ENCODE peak calls at places on chromosome 6, in seven cellular contexts. One of them, this sample, is unnamed.
A peak's percentile ranks its signal among the peaks of the same experiment; 100 is the strongest.

GRCh38 chr6:146546440-146546839 is 2.8 kb downstream of the RAB32 start:
- DNase-seq in H1: no peak
- DNase-seq in uterus: no peak
- DNase-seq in A549: peak; percentile 15
- DNase-seq in GM06990: no peak
- DNase-seq in HepG2: peak; percentile 24
- DNase-seq in fibroblast of pulmonary artery: peak; percentile 92
- DNase-seq in this sample: no peak

GRCh38 chr6:126548301-126548700 is 208.4 kb downstream of the CENPW start:
- DNase-seq in H1: no peak
- DNase-seq in uterus: no peak
- DNase-seq in A549: no peak
- DNase-seq in GM06990: no peak
- DNase-seq in HepG2: no peak
- DNase-seq in fibroblast of pulmonary artery: no peak
- DNase-seq in this sample: no peak

GRCh38 chr6:146444195-146444594 is 99.4 kb upstream of the RAB32 start:
- DNase-seq in H1: no peak
- DNase-seq in uterus: no peak
- DNase-seq in A549: no peak
- DNase-seq in GM06990: no peak
- DNase-seq in HepG2: no peak
- DNase-seq in fibroblast of pulmonary artery: no peak
- DNase-seq in this sample: no peak

GRCh38 chr6:167682546-167683027 is 144.1 kb upstream of the AFDN start:
- DNase-seq in H1: no peak
- DNase-seq in uterus: no peak
- DNase-seq in A549: no peak
- DNase-seq in GM06990: no peak
- DNase-seq in HepG2: no peak
- DNase-seq in fibroblast of pulmonary artery: no peak
- DNase-seq in this sample: no peak

GRCh38 chr6:105449756-105450390 is 47.0 kb upstream of the PREP start:
- DNase-seq in H1: no peak
- DNase-seq in uterus: no peak
- DNase-seq in A549: no peak
- DNase-seq in GM06990: no peak
- DNase-seq in HepG2: no peak
- DNase-seq in fibroblast of pulmonary artery: no peak
- DNase-seq in this sample: no peak

GRCh38 chr6:129748212-129748900 is 38.4 kb upstream of the ARHGAP18 start:
- DNase-seq in H1: no peak
- DNase-seq in uterus: peak; percentile 54
- DNase-seq in A549: no peak
- DNase-seq in GM06990: peak; percentile 68
- DNase-seq in HepG2: peak; percentile 79
- DNase-seq in fibroblast of pulmonary artery: peak; percentile 50
- DNase-seq in this sample: no peak

GRCh38 chr6:25314776-25315175 is 35.6 kb downstream of the CARMIL1 start:
- DNase-seq in H1: no peak
- DNase-seq in uterus: no peak
- DNase-seq in A549: no peak
- DNase-seq in GM06990: no peak
- DNase-seq in HepG2: no peak
- DNase-seq in fibroblast of pulmonary artery: no peak
- DNase-seq in this sample: no peak

GRCh38 chr6:33343953-33344611 is 26.5 kb upstream of the ZBTB22 start:
- DNase-seq in H1: no peak
- DNase-seq in uterus: no peak
- DNase-seq in A549: no peak
- DNase-seq in GM06990: no peak
- DNase-seq in HepG2: no peak
- DNase-seq in fibroblast of pulmonary artery: no peak
- DNase-seq in this sample: no peak

GRCh38 chr6:144104898-144105487 is 9.6 kb upstream of the SF3B5 start:
- DNase-seq in H1: no peak
- DNase-seq in uterus: no peak
- DNase-seq in A549: peak; percentile 44
- DNase-seq in GM06990: peak; percentile 61
- DNase-seq in HepG2: peak; percentile 74
- DNase-seq in fibroblast of pulmonary artery: peak; percentile 90
- DNase-seq in this sample: no peak

GRCh38 chr6:290111-290932 is 2.0 kb upstream of the DUSP22 start:
- DNase-seq in H1: no peak
- DNase-seq in uterus: no peak
- DNase-seq in A549: no peak
- DNase-seq in GM06990: no peak
- DNase-seq in HepG2: no peak
- DNase-seq in fibroblast of pulmonary artery: no peak
- DNase-seq in this sample: no peak

GRCh38 chr6:135774006-135774405 is 77.5 kb upstream of the PDE7B start:
- DNase-seq in H1: no peak
- DNase-seq in uterus: no peak
- DNase-seq in A549: no peak
- DNase-seq in GM06990: no peak
- DNase-seq in HepG2: no peak
- DNase-seq in fibroblast of pulmonary artery: no peak
- DNase-seq in this sample: no peak

GRCh38 chr6:307874-308273 is 15.6 kb downstream of the DUSP22 start:
- DNase-seq in H1: no peak
- DNase-seq in uterus: no peak
- DNase-seq in A549: no peak
- DNase-seq in GM06990: no peak
- DNase-seq in HepG2: no peak
- DNase-seq in fibroblast of pulmonary artery: no peak
- DNase-seq in this sample: no peak

GRCh38 chr6:157460182-157460999 is 79.4 kb downstream of the ZDHHC14 start:
- DNase-seq in H1: no peak
- DNase-seq in uterus: no peak
- DNase-seq in A549: no peak
- DNase-seq in GM06990: peak; percentile 49
- DNase-seq in HepG2: no peak
- DNase-seq in fibroblast of pulmonary artery: peak; percentile 10
- DNase-seq in this sample: no peak

GRCh38 chr6:12150812-12151432 is 138.8 kb downstream of the HIVEP1 start:
- DNase-seq in H1: no peak
- DNase-seq in uterus: no peak
- DNase-seq in A549: peak; percentile 25
- DNase-seq in GM06990: no peak
- DNase-seq in HepG2: peak; percentile 38
- DNase-seq in fibroblast of pulmonary artery: no peak
- DNase-seq in this sample: no peak

GRCh38 chr6:167452338-167453081 is 127.6 kb downstream of the TTLL2 start:
- DNase-seq in H1: no peak
- DNase-seq in uterus: no peak
- DNase-seq in A549: no peak
- DNase-seq in GM06990: no peak
- DNase-seq in HepG2: no peak
- DNase-seq in fibroblast of pulmonary artery: no peak
- DNase-seq in this sample: no peak

GRCh38 chr6:129730477-129731165 is 20.6 kb upstream of the ARHGAP18 start:
- DNase-seq in H1: no peak
- DNase-seq in uterus: no peak
- DNase-seq in A549: peak; percentile 7
- DNase-seq in GM06990: peak; percentile 36
- DNase-seq in HepG2: peak; percentile 58
- DNase-seq in fibroblast of pulmonary artery: peak; percentile 57
- DNase-seq in this sample: no peak

GRCh38 chr6:156857573-156857972 is 80.4 kb downstream of the ARID1B start:
- DNase-seq in H1: no peak
- DNase-seq in uterus: no peak
- DNase-seq in A549: no peak
- DNase-seq in GM06990: no peak
- DNase-seq in HepG2: no peak
- DNase-seq in fibroblast of pulmonary artery: peak; percentile 64
- DNase-seq in this sample: no peak

GRCh38 chr6:159908535-159908934 is 17.7 kb downstream of the MAS1 start:
- DNase-seq in H1: no peak
- DNase-seq in uterus: no peak
- DNase-seq in A549: no peak
- DNase-seq in GM06990: no peak
- DNase-seq in HepG2: no peak
- DNase-seq in fibroblast of pulmonary artery: peak; percentile 27
- DNase-seq in this sample: no peak

GRCh38 chr6:106063448-106063850 is 22.7 kb upstream of the PRDM1 start:
- DNase-seq in H1: no peak
- DNase-seq in uterus: no peak
- DNase-seq in A549: no peak
- DNase-seq in GM06990: no peak
- DNase-seq in HepG2: no peak
- DNase-seq in fibroblast of pulmonary artery: peak; percentile 3
- DNase-seq in this sample: no peak

GRCh38 chr6:53831081-53831839 is 36.5 kb downstream of the LRRC1 start:
- DNase-seq in H1: no peak
- DNase-seq in uterus: no peak
- DNase-seq in A549: no peak
- DNase-seq in GM06990: no peak
- DNase-seq in HepG2: no peak
- DNase-seq in fibroblast of pulmonary artery: no peak
- DNase-seq in this sample: no peak

GRCh38 chr6:1611322-1611571 is 1.5 kb downstream of the FOXC1 start:
- DNase-seq in H1: no peak
- DNase-seq in uterus: no peak
- DNase-seq in A549: no peak
- DNase-seq in GM06990: no peak
- DNase-seq in HepG2: no peak
- DNase-seq in fibroblast of pulmonary artery: peak; percentile 53
- DNase-seq in this sample: no peak

GRCh38 chr6:124057448-124057847 is 253.8 kb downstream of the NKAIN2 start:
- DNase-seq in H1: no peak
- DNase-seq in uterus: no peak
- DNase-seq in A549: no peak
- DNase-seq in GM06990: no peak
- DNase-seq in HepG2: no peak
- DNase-seq in fibroblast of pulmonary artery: no peak
- DNase-seq in this sample: no peak

GRCh38 chr6:150584596-150584995 is 15.1 kb upstream of the PLEKHG1 start:
- DNase-seq in H1: no peak
- DNase-seq in uterus: no peak
- DNase-seq in A549: no peak
- DNase-seq in GM06990: no peak
- DNase-seq in HepG2: no peak
- DNase-seq in fibroblast of pulmonary artery: no peak
- DNase-seq in this sample: no peak
- TF ChIP-seq CTCF in H1: no peak
- TF ChIP-seq CTCF in uterus: no peak
- TF ChIP-seq CTCF in A549: no peak
- TF ChIP-seq CTCF in GM06990: no peak
- TF ChIP-seq CTCF in HepG2: no peak
- TF ChIP-seq CTCF in fibroblast of pulmonary artery: no peak
- TF ChIP-seq CTCF in this sample: no peak

DNA sequence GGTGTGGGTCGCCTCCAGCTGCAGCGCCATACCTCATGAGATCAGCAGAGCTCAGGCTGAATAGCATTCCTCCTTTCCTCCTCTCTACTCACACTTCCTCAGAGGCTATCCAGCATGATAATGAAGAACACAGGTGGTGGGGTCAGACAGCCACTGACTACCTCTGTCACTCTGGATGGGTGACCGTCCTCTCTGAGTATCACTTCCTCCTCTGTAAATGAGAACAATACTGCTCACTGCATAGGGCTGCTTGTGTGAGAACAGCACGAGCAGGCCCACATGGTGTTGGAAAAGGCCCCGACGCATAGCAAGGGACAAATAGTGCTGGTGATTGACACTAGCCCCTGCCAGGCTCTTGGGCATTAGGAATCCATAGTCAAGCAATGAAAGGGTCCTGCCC is 239.1 kb downstream of the PRKN start:
- DNase-seq in H1: no peak
- DNase-seq in uterus: no peak
- DNase-seq in A549: no peak
- DNase-seq in GM06990: no peak
- DNase-seq in HepG2: no peak
- DNase-seq in fibroblast of pulmonary artery: no peak
- DNase-seq in this sample: no peak
- TF ChIP-seq CTCF in H1: no peak
- TF ChIP-seq CTCF in uterus: no peak
- TF ChIP-seq CTCF in A549: no peak
- TF ChIP-seq CTCF in GM06990: no peak
- TF ChIP-seq CTCF in HepG2: no peak
- TF ChIP-seq CTCF in fibroblast of pulmonary artery: no peak
- TF ChIP-seq CTCF in this sample: no peak

DNA sequence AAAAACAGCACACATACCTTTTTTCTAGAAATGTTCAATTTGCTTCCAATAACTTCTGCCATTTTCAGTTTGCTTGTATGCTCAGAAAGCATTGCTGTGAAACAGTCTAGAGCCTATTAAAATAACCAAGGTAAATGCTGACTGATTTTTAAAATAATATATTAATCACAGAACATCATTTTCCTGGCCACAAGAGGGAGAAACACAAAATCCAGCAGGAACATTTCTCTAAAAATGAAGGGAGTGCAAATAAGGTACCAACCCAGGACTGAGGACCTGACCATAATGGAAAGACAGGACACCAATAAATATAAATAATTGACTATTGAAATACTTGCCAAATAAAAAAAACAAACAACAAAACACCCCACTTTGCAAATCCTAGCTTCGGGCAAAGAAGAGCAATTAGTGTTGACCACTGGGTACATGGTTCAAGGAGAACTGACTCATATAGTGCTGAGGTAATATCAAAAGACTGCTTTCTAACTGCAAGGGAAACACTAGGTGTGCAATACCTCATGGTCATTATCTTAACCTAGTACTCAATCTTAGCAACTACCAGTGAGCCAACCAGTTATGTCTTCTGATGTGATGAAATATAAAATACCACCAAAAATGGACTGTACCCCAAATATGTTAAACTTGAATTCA is 42.9 kb downstream of the MDN1 start:
- DNase-seq in H1: no peak
- DNase-seq in uterus: no peak
- DNase-seq in A549: no peak
- DNase-seq in GM06990: no peak
- DNase-seq in HepG2: peak; percentile 28
- DNase-seq in fibroblast of pulmonary artery: no peak
- DNase-seq in this sample: no peak
- TF ChIP-seq CTCF in H1: no peak
- TF ChIP-seq CTCF in uterus: no peak
- TF ChIP-seq CTCF in A549: no peak
- TF ChIP-seq CTCF in GM06990: no peak
- TF ChIP-seq CTCF in HepG2: no peak
- TF ChIP-seq CTCF in fibroblast of pulmonary artery: no peak
- TF ChIP-seq CTCF in this sample: no peak

DNA sequence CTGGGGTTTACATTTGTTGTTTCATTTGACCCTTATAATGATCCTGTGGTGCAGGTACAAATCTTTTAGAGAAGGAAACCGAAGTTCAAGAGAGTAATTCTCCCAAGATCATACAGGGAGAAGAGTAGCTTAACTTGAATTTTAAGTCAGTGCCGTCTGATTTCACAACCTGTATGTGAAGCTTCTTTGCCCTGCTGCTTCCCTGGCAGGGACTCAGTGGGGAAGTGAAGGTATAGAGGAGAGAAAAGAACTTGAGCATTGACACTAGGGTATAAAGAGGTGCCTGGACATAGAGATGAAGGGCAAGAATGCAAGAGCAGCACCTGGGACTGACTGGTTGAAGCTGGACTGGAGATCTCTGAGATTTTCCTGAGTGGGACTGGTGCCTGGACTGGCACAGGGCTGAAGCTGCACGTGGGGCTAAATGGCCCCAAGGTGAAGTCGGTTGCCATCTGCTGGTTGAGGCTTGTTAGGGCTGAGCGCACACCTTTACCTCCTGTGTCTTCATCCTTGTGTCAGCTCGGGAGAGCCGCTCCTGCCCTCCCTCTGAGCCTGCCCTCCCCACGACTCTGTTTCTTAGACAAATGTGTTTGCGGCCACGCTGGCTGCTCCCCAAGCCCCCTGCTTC is 41.8 kb downstream of the FARS2 start:
- DNase-seq in H1: no peak
- DNase-seq in uterus: no peak
- DNase-seq in A549: peak; percentile 33
- DNase-seq in GM06990: peak; percentile 61
- DNase-seq in HepG2: peak; percentile 73
- DNase-seq in fibroblast of pulmonary artery: peak; percentile 42
- DNase-seq in this sample: no peak
- TF ChIP-seq CTCF in H1: peak; percentile 93
- TF ChIP-seq CTCF in uterus: peak; percentile 39
- TF ChIP-seq CTCF in A549: peak; percentile 21
- TF ChIP-seq CTCF in GM06990: peak; percentile 85
- TF ChIP-seq CTCF in HepG2: peak; percentile 88
- TF ChIP-seq CTCF in fibroblast of pulmonary artery: peak; percentile 50
- TF ChIP-seq CTCF in this sample: no peak

This sample was measured in D721Med.